ENCODE peak calls at places on chromosome 20, in six cellular contexts. G is RCC 7860, X is pancreas, Z is endodermal cell, B is occipital lobe, C is non-pigmented ciliary epithelial cell. P is an unnamed sample.

GRCh38 chr20:8721098-8721497 is 347.8 kb upstream of the PLCB4 start:
- DNase-seq in G (peak), X (peak), Z (peak), B (peak), C (peak), P (peak)

GRCh38 chr20:58293453-58293852 is 16.1 kb upstream of the RAB22A start:
- DNase-seq in G (no peak), X (no peak), Z (peak), B (no peak), C (no peak), P (peak)

GRCh38 chr20:9214676-9215075 is 145.8 kb downstream of the PLCB4 start:
- DNase-seq in G (no peak), X (no peak), Z (no peak), B (no peak), C (no peak), P (no peak)

GRCh38 chr20:19710336-19710721 is 47.7 kb upstream of the RIN2 start:
- DNase-seq in G (no peak), X (no peak), Z (no peak), B (no peak), C (no peak), P (no peak)

GRCh38 chr20:46199198-46199597 is 81.1 kb downstream of the CD40 start:
- DNase-seq in G (no peak), X (no peak), Z (peak), B (no peak), C (no peak), P (no peak)

GRCh38 chr20:7094438-7094997 is 327.0 kb downstream of the BMP2 start:
- DNase-seq in G (peak), X (peak), Z (peak), B (no peak), C (peak), P (peak)

GRCh38 chr20:49676581-49677291 is 36.9 kb downstream of the B4GALT5 start:
- DNase-seq in G (peak), X (no peak), Z (no peak), B (no peak), C (peak), P (peak)

GRCh38 chr20:62007127-62007647 is 58.5 kb downstream of the TAF4 start:
- DNase-seq in G (no peak), X (no peak), Z (no peak), B (no peak), C (no peak), P (no peak)

GRCh38 chr20:63847374-63848002 is 13.8 kb upstream of the ABHD16B start:
- DNase-seq in G (no peak), X (no peak), Z (peak), B (no peak), C (no peak), P (no peak)

GRCh38 chr20:57570145-57570850 is 9.4 kb downstream of the PCK1 start:
- DNase-seq in G (no peak), X (no peak), Z (no peak), B (no peak), C (no peak), P (no peak)

GRCh38 chr20:36815454-36816091 is 42.0 kb upstream of the DSN1 start:
- DNase-seq in G (no peak), X (no peak), Z (peak), B (no peak), C (no peak), P (no peak)

GRCh38 chr20:34704177-34705007 is at the start of gene TP53INP2:
- DNase-seq in G (peak), X (peak), Z (peak), B (peak), C (no peak), P (peak)

GRCh38 chr20:64106435-64106961 is 867 bp downstream of the NPBWR2 start:
- DNase-seq in G (no peak), X (no peak), Z (peak), B (no peak), C (no peak), P (no peak)

GRCh38 chr20:47862841-47863240 is 77.6 kb upstream of the SULF2 start:
- DNase-seq in G (no peak), X (no peak), Z (no peak), B (no peak), C (no peak), P (no peak)

GRCh38 chr20:23361108-23361650 is 803 bp upstream of the GZF1 start:
- DNase-seq in G (peak), X (no peak), Z (no peak), B (no peak), C (no peak), P (peak)

GRCh38 chr20:58810116-58810878 is 40.4 kb downstream of the GNAS-AS1 start:
- DNase-seq in G (peak), X (no peak), Z (no peak), B (no peak), C (no peak), P (no peak)

GRCh38 chr20:32570401-32571190 is 14.5 kb downstream of the NOL4L start:
- DNase-seq in G (peak), X (no peak), Z (peak), B (no peak), C (peak), P (no peak)

GRCh38 chr20:33667245-33668086 is 723 bp downstream of the ACTL10 start:
- DNase-seq in G (peak), X (peak), Z (peak), B (peak), C (no peak), P (peak)

GRCh38 chr20:23157741-23158140 is 71.6 kb upstream of the CD93 start:
- DNase-seq in G (no peak), X (no peak), Z (peak), B (no peak), C (no peak), P (no peak)

GRCh38 chr20:17445561-17445960 is 85.6 kb downstream of the BFSP1 start:
- DNase-seq in G (no peak), X (no peak), Z (no peak), B (no peak), C (no peak), P (no peak)

GRCh38 chr20:24147961-24148360 is 159.4 kb upstream of the GGTLC1 start:
- DNase-seq in G (no peak), X (no peak), Z (no peak), B (no peak), C (no peak), P (no peak)

GRCh38 chr20:17571153-17571527 is 1.3 kb downstream of the DSTN start:
- DNase-seq in G (no peak), X (no peak), Z (no peak), B (no peak), C (no peak), P (peak)